ENCODE peak calls at places on chromosomes 4 and X, in ten cellular contexts. One of them, this sample, is unnamed.

GRCh38 chr4:3527101-3527913 is 4.9 kb downstream of the LRPAP1 start:
- DNase-seq in substantia nigra: no peak
- DNase-seq in lower lobe of right lung: peak
- DNase-seq in EL: no peak
- DNase-seq in stromal cell of bone marrow: no peak
- DNase-seq in tibial nerve: no peak
- DNase-seq in A172: no peak
- DNase-seq in activated CD8-positive, alpha-beta memory T cell treated with anti-CD3 and anti-CD28 coated beads for 4 hours: no peak
- DNase-seq in neural crest cell: no peak
- DNase-seq in stimulated activated CD8-positive, alpha-beta memory T cell treated with anti-CD3 and anti-CD28 coated beads, Interleukin-4, amount 100 ng/mL, for 1 hour: no peak
- DNase-seq in this sample: no peak

GRCh38 chr4:188435381-188435780 is 296.1 kb downstream of the TRIML1 start:
- DNase-seq in tibial nerve: no peak
- DNase-seq in substantia nigra: no peak
- DNase-seq in stromal cell of bone marrow: peak
- DNase-seq in lower lobe of right lung: no peak
- DNase-seq in stimulated activated CD8-positive, alpha-beta memory T cell treated with anti-CD3 and anti-CD28 coated beads, Interleukin-4, amount 100 ng/mL, for 1 hour: no peak
- DNase-seq in A172: no peak
- DNase-seq in neural crest cell: no peak
- DNase-seq in activated CD8-positive, alpha-beta memory T cell treated with anti-CD3 and anti-CD28 coated beads for 4 hours: no peak
- DNase-seq in EL: no peak
- DNase-seq in this sample: no peak

GRCh38 chr4:186808635-186809018 is 85.0 kb upstream of the FAT1 start:
- DNase-seq in A172: no peak
- DNase-seq in stimulated activated CD8-positive, alpha-beta memory T cell treated with anti-CD3 and anti-CD28 coated beads, Interleukin-4, amount 100 ng/mL, for 1 hour: no peak
- DNase-seq in neural crest cell: no peak
- DNase-seq in tibial nerve: no peak
- DNase-seq in stromal cell of bone marrow: peak
- DNase-seq in EL: peak
- DNase-seq in lower lobe of right lung: no peak
- DNase-seq in substantia nigra: no peak
- DNase-seq in activated CD8-positive, alpha-beta memory T cell treated with anti-CD3 and anti-CD28 coated beads for 4 hours: no peak
- DNase-seq in this sample: no peak

GRCh38 chrX:49192722-49193328 is 6.7 kb upstream of the PRICKLE3 start:
- DNase-seq in A172: no peak
- DNase-seq in neural crest cell: peak
- DNase-seq in activated CD8-positive, alpha-beta memory T cell treated with anti-CD3 and anti-CD28 coated beads for 4 hours: no peak
- DNase-seq in stromal cell of bone marrow: no peak
- DNase-seq in tibial nerve: no peak
- DNase-seq in substantia nigra: no peak
- DNase-seq in lower lobe of right lung: no peak
- DNase-seq in stimulated activated CD8-positive, alpha-beta memory T cell treated with anti-CD3 and anti-CD28 coated beads, Interleukin-4, amount 100 ng/mL, for 1 hour: no peak
- DNase-seq in EL: no peak
- DNase-seq in this sample: no peak

GRCh38 chr4:188061083-188061482 is 48.3 kb downstream of the TRIML2 start:
- DNase-seq in stromal cell of bone marrow: no peak
- DNase-seq in activated CD8-positive, alpha-beta memory T cell treated with anti-CD3 and anti-CD28 coated beads for 4 hours: no peak
- DNase-seq in substantia nigra: no peak
- DNase-seq in lower lobe of right lung: no peak
- DNase-seq in stimulated activated CD8-positive, alpha-beta memory T cell treated with anti-CD3 and anti-CD28 coated beads, Interleukin-4, amount 100 ng/mL, for 1 hour: no peak
- DNase-seq in neural crest cell: no peak
- DNase-seq in EL: no peak
- DNase-seq in A172: no peak
- DNase-seq in tibial nerve: no peak
- DNase-seq in this sample: no peak

GRCh38 chrX:17773221-17773876 is 36.1 kb downstream of the SCML1 start:
- DNase-seq in activated CD8-positive, alpha-beta memory T cell treated with anti-CD3 and anti-CD28 coated beads for 4 hours: no peak
- DNase-seq in EL: no peak
- DNase-seq in stromal cell of bone marrow: no peak
- DNase-seq in neural crest cell: no peak
- DNase-seq in A172: no peak
- DNase-seq in stimulated activated CD8-positive, alpha-beta memory T cell treated with anti-CD3 and anti-CD28 coated beads, Interleukin-4, amount 100 ng/mL, for 1 hour: no peak
- DNase-seq in substantia nigra: no peak
- DNase-seq in tibial nerve: no peak
- DNase-seq in lower lobe of right lung: no peak
- DNase-seq in this sample: no peak

GRCh38 chr4:101865501-101866062 is 75.1 kb downstream of the BANK1 start:
- DNase-seq in substantia nigra: no peak
- DNase-seq in stimulated activated CD8-positive, alpha-beta memory T cell treated with anti-CD3 and anti-CD28 coated beads, Interleukin-4, amount 100 ng/mL, for 1 hour: no peak
- DNase-seq in neural crest cell: no peak
- DNase-seq in stromal cell of bone marrow: no peak
- DNase-seq in EL: peak
- DNase-seq in tibial nerve: no peak
- DNase-seq in A172: peak
- DNase-seq in lower lobe of right lung: no peak
- DNase-seq in activated CD8-positive, alpha-beta memory T cell treated with anti-CD3 and anti-CD28 coated beads for 4 hours: no peak
- DNase-seq in this sample: peak

GRCh38 chrX:86806786-86807185 is 658.5 kb downstream of the DACH2 start:
- DNase-seq in EL: no peak
- DNase-seq in neural crest cell: peak
- DNase-seq in activated CD8-positive, alpha-beta memory T cell treated with anti-CD3 and anti-CD28 coated beads for 4 hours: no peak
- DNase-seq in A172: no peak
- DNase-seq in substantia nigra: no peak
- DNase-seq in lower lobe of right lung: no peak
- DNase-seq in stimulated activated CD8-positive, alpha-beta memory T cell treated with anti-CD3 and anti-CD28 coated beads, Interleukin-4, amount 100 ng/mL, for 1 hour: no peak
- DNase-seq in stromal cell of bone marrow: no peak
- DNase-seq in tibial nerve: no peak
- DNase-seq in this sample: no peak

GRCh38 chr4:20544645-20545044 is 155.6 kb upstream of the PACRGL start:
- DNase-seq in A172: peak
- DNase-seq in stromal cell of bone marrow: peak
- DNase-seq in substantia nigra: no peak
- DNase-seq in lower lobe of right lung: no peak
- DNase-seq in stimulated activated CD8-positive, alpha-beta memory T cell treated with anti-CD3 and anti-CD28 coated beads, Interleukin-4, amount 100 ng/mL, for 1 hour: no peak
- DNase-seq in activated CD8-positive, alpha-beta memory T cell treated with anti-CD3 and anti-CD28 coated beads for 4 hours: no peak
- DNase-seq in tibial nerve: no peak
- DNase-seq in neural crest cell: no peak
- DNase-seq in EL: peak
- DNase-seq in this sample: no peak

GRCh38 chrX:53621418-53621986 is 65.0 kb downstream of the HUWE1 start:
- DNase-seq in stimulated activated CD8-positive, alpha-beta memory T cell treated with anti-CD3 and anti-CD28 coated beads, Interleukin-4, amount 100 ng/mL, for 1 hour: no peak
- DNase-seq in neural crest cell: no peak
- DNase-seq in A172: no peak
- DNase-seq in stromal cell of bone marrow: no peak
- DNase-seq in EL: no peak
- DNase-seq in tibial nerve: no peak
- DNase-seq in lower lobe of right lung: no peak
- DNase-seq in activated CD8-positive, alpha-beta memory T cell treated with anti-CD3 and anti-CD28 coated beads for 4 hours: no peak
- DNase-seq in substantia nigra: no peak
- DNase-seq in this sample: no peak

GRCh38 chr4:117203231-117203630 is 117.9 kb upstream of the TRAM1L1 start:
- DNase-seq in A172: no peak
- DNase-seq in EL: no peak
- DNase-seq in stimulated activated CD8-positive, alpha-beta memory T cell treated with anti-CD3 and anti-CD28 coated beads, Interleukin-4, amount 100 ng/mL, for 1 hour: no peak
- DNase-seq in stromal cell of bone marrow: no peak
- DNase-seq in neural crest cell: no peak
- DNase-seq in tibial nerve: no peak
- DNase-seq in activated CD8-positive, alpha-beta memory T cell treated with anti-CD3 and anti-CD28 coated beads for 4 hours: no peak
- DNase-seq in substantia nigra: no peak
- DNase-seq in lower lobe of right lung: no peak
- DNase-seq in this sample: no peak

GRCh38 chr4:40311811-40312346 is 23.3 kb upstream of the CHRNA9 start:
- DNase-seq in lower lobe of right lung: no peak
- DNase-seq in activated CD8-positive, alpha-beta memory T cell treated with anti-CD3 and anti-CD28 coated beads for 4 hours: no peak
- DNase-seq in neural crest cell: no peak
- DNase-seq in substantia nigra: no peak
- DNase-seq in A172: no peak
- DNase-seq in stimulated activated CD8-positive, alpha-beta memory T cell treated with anti-CD3 and anti-CD28 coated beads, Interleukin-4, amount 100 ng/mL, for 1 hour: no peak
- DNase-seq in tibial nerve: no peak
- DNase-seq in stromal cell of bone marrow: no peak
- DNase-seq in EL: no peak
- DNase-seq in this sample: no peak